ENCODE peak calls at places on chromosome 18, in seven cellular contexts. One of them, this sample, is unnamed.
A peak's percentile ranks its signal among the peaks of the same experiment; 100 is the strongest.

GRCh38 chr18:2976733-2977132 is 36.2 kb downstream of the LPIN2 start:
- DNase-seq in left ventricle myocardium inferior: no peak
- DNase-seq in sigmoid colon: no peak
- DNase-seq in adrenal gland: no peak
- DNase-seq in mucosa of descending colon: no peak
- DNase-seq in kidney epithelial cell: no peak
- DNase-seq in foreskin fibroblast: no peak
- DNase-seq in this sample: no peak

GRCh38 chr18:70376914-70377258 is 88.0 kb downstream of the SOCS6 start:
- DNase-seq in foreskin fibroblast: no peak
- DNase-seq in kidney epithelial cell: no peak
- DNase-seq in sigmoid colon: no peak
- DNase-seq in left ventricle myocardium inferior: no peak
- DNase-seq in mucosa of descending colon: peak; percentile 71
- DNase-seq in adrenal gland: no peak
- DNase-seq in this sample: peak; percentile 88

GRCh38 chr18:45852631-45853030 is 27.2 kb downstream of the SIGLEC15 start:
- DNase-seq in adrenal gland: no peak
- DNase-seq in left ventricle myocardium inferior: no peak
- DNase-seq in foreskin fibroblast: no peak
- DNase-seq in kidney epithelial cell: no peak
- DNase-seq in sigmoid colon: no peak
- DNase-seq in mucosa of descending colon: no peak
- DNase-seq in this sample: no peak

GRCh38 chr18:29160123-29160522 is 983.2 kb upstream of the CDH2 start:
- DNase-seq in sigmoid colon: no peak
- DNase-seq in left ventricle myocardium inferior: no peak
- DNase-seq in foreskin fibroblast: no peak
- DNase-seq in adrenal gland: no peak
- DNase-seq in kidney epithelial cell: no peak
- DNase-seq in mucosa of descending colon: no peak
- DNase-seq in this sample: no peak

GRCh38 chr18:61475931-61476330 is 142.7 kb downstream of the CDH20 start:
- DNase-seq in mucosa of descending colon: no peak
- DNase-seq in adrenal gland: no peak
- DNase-seq in kidney epithelial cell: no peak
- DNase-seq in left ventricle myocardium inferior: no peak
- DNase-seq in sigmoid colon: no peak
- DNase-seq in foreskin fibroblast: no peak
- DNase-seq in this sample: no peak

GRCh38 chr18:79413901-79414300 is 18.2 kb downstream of the NFATC1 start:
- DNase-seq in kidney epithelial cell: no peak
- DNase-seq in foreskin fibroblast: no peak
- DNase-seq in adrenal gland: no peak
- DNase-seq in mucosa of descending colon: no peak
- DNase-seq in sigmoid colon: no peak
- DNase-seq in left ventricle myocardium inferior: peak; percentile 12
- DNase-seq in this sample: no peak

GRCh38 chr18:62329676-62330454 is 4.8 kb downstream of the TNFRSF11A start:
- DNase-seq in left ventricle myocardium inferior: peak; percentile 59
- DNase-seq in mucosa of descending colon: peak; percentile 65
- DNase-seq in adrenal gland: peak; percentile 32
- DNase-seq in kidney epithelial cell: peak; percentile 50
- DNase-seq in sigmoid colon: no peak
- DNase-seq in foreskin fibroblast: peak; percentile 62
- DNase-seq in this sample: no peak

GRCh38 chr18:62066121-62066818 is 120.6 kb downstream of the PIGN start:
- DNase-seq in kidney epithelial cell: no peak
- DNase-seq in mucosa of descending colon: no peak
- DNase-seq in left ventricle myocardium inferior: no peak
- DNase-seq in adrenal gland: no peak
- DNase-seq in sigmoid colon: no peak
- DNase-seq in foreskin fibroblast: no peak
- DNase-seq in this sample: no peak

GRCh38 chr18:43664487-43665008 is 387.3 kb upstream of the SYT4 start:
- DNase-seq in adrenal gland: no peak
- DNase-seq in kidney epithelial cell: no peak
- DNase-seq in foreskin fibroblast: no peak
- DNase-seq in sigmoid colon: no peak
- DNase-seq in mucosa of descending colon: no peak
- DNase-seq in left ventricle myocardium inferior: no peak
- DNase-seq in this sample: no peak

GRCh38 chr18:23587220-23587642 is 925 bp upstream of the NPC1 start:
- DNase-seq in adrenal gland: no peak
- DNase-seq in left ventricle myocardium inferior: no peak
- DNase-seq in sigmoid colon: no peak
- DNase-seq in foreskin fibroblast: no peak
- DNase-seq in mucosa of descending colon: peak; percentile 15
- DNase-seq in kidney epithelial cell: no peak
- DNase-seq in this sample: no peak
- H3K4me3 ChIP-seq in adrenal gland: no peak overlapping the region
- H3K4me3 ChIP-seq in left ventricle myocardium inferior: peak overlapping the region; percentile 81
- H3K4me3 ChIP-seq in sigmoid colon: peak overlapping the region; percentile 78
- H3K4me3 ChIP-seq in foreskin fibroblast: peak overlapping the region; percentile 46
- H3K4me3 ChIP-seq in mucosa of descending colon: no peak overlapping the region
- H3K4me3 ChIP-seq in kidney epithelial cell: no peak overlapping the region
- H3K4me3 ChIP-seq in this sample: no peak overlapping the region

GRCh38 chr18:12274793-12275192 is 20.6 kb downstream of the CIDEA start:
- DNase-seq in kidney epithelial cell: no peak
- DNase-seq in sigmoid colon: no peak
- DNase-seq in adrenal gland: no peak
- DNase-seq in left ventricle myocardium inferior: no peak
- DNase-seq in mucosa of descending colon: no peak
- DNase-seq in foreskin fibroblast: no peak
- DNase-seq in this sample: no peak

GRCh38 chr18:12276736-12277554 is 22.8 kb downstream of the CIDEA start:
- DNase-seq in left ventricle myocardium inferior: no peak
- DNase-seq in kidney epithelial cell: no peak
- DNase-seq in sigmoid colon: peak; percentile 76
- DNase-seq in adrenal gland: no peak
- DNase-seq in foreskin fibroblast: no peak
- DNase-seq in mucosa of descending colon: no peak
- DNase-seq in this sample: no peak

DNA sequence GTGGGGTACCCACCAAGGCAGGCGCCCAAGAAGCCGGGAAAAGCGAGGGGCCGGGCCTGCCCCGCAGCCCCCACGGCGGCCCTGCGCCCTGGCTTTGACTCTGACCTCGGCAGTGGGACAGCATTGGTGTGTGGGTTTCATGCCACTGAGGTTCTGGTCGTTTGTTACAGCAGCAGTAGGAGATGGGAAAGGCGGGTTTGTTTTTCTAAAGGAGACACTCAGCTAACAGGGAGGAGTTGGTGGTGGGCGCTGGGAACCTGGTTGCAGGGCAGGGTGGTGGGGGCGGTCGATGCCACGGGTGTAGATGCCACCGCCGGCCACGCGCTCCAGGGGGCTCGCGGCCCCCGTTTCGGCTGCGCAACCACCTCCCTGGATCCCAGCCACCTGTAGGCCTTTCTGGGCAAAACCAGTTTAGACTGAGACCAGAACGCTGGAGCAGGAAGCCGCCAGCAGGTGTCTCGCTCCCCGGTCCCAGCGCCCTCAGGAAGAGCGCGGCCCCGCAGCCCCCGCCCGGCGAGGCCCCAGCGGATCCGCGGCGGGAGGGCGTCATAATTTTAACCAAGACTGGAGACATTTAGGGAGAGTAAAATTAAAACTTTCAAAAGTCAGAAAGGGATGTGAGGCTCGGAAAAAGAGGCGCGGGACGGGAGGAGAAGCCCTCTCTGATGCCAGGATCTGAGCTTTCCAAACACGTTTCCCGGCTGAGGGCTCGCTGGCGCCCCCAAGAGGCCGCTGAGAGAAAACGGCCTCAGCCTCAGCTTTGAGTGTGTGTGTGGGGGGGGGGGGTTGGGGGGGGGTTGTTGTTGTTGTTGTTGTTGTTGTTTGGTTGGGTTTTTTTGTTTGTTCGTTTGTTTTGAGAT is 17.4 kb downstream of the CIDEA start:
- DNase-seq in kidney epithelial cell: no peak
- DNase-seq in left ventricle myocardium inferior: peak; percentile 70
- DNase-seq in sigmoid colon: peak; percentile 91
- DNase-seq in mucosa of descending colon: peak; percentile 79
- DNase-seq in adrenal gland: peak; percentile 59
- DNase-seq in foreskin fibroblast: peak; percentile 68
- DNase-seq in this sample: no peak
- TF ChIP-seq CTCF in kidney epithelial cell: peak; percentile 71
- TF ChIP-seq CTCF in left ventricle myocardium inferior: peak; percentile 72
- TF ChIP-seq CTCF in sigmoid colon: peak; percentile 90
- TF ChIP-seq CTCF in mucosa of descending colon: peak; percentile 47
- TF ChIP-seq CTCF in adrenal gland: peak; percentile 64
- TF ChIP-seq CTCF in foreskin fibroblast: peak; percentile 66
- TF ChIP-seq CTCF in this sample: peak; percentile 77

DNA sequence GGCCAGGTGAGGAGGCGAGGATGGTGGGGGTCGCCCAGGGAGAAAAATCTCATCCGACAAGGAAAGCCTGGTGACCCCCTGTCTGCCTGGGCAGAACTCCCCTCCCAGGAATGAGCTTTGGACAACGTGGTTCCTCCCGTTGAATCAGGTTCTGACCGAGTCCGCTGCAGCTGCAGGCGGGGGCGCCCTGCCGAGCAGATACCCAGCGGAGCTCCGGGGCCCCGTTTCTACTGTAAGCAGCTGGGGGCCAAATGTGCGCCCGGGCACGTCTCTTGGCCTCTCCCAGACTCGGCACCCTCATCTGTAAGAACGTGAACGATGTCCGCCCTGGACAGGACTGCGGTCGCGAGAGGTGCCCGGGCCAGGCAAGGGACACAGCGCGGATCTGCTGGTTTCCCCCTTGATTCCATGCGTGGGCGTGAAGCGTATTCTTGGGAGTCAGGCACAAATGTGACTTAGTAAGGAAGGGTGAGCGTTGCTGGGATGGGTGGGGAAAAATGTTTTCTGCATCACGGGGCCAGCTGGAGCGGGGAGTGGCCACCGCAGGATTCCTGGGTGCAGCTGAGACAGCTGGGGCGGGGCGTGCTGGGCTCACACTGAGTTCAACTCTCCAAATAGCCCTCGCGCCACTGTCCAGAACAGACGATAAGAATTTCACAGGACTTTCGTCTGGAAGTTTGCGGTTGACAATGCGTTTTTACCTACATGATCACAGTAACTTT is 20.2 kb upstream of the TUBB6 start:
- DNase-seq in left ventricle myocardium inferior: peak; percentile 82
- DNase-seq in mucosa of descending colon: peak; percentile 76
- DNase-seq in adrenal gland: peak; percentile 59
- DNase-seq in foreskin fibroblast: peak; percentile 93
- DNase-seq in kidney epithelial cell: peak; percentile 86
- DNase-seq in sigmoid colon: peak; percentile 93
- DNase-seq in this sample: no peak
- H3K4me3 ChIP-seq in left ventricle myocardium inferior: peak overlapping the region; percentile 65
- H3K4me3 ChIP-seq in mucosa of descending colon: no peak overlapping the region
- H3K4me3 ChIP-seq in adrenal gland: no peak overlapping the region
- H3K4me3 ChIP-seq in foreskin fibroblast: peak overlapping the region; percentile 61
- H3K4me3 ChIP-seq in kidney epithelial cell: peak overlapping the region; percentile 41
- H3K4me3 ChIP-seq in sigmoid colon: peak overlapping the region; percentile 58
- H3K4me3 ChIP-seq in this sample: peak overlapping the region; percentile 62

GRCh38 chr18:21593540-21594257 is 6.8 kb downstream of the ESCO1 start:
- DNase-seq in sigmoid colon: no peak
- DNase-seq in left ventricle myocardium inferior: no peak
- DNase-seq in foreskin fibroblast: no peak
- DNase-seq in kidney epithelial cell: no peak
- DNase-seq in adrenal gland: no peak
- DNase-seq in mucosa of descending colon: no peak
- DNase-seq in this sample: no peak
- TF ChIP-seq CTCF in sigmoid colon: no peak
- TF ChIP-seq CTCF in left ventricle myocardium inferior: no peak
- TF ChIP-seq CTCF in foreskin fibroblast: no peak
- TF ChIP-seq CTCF in kidney epithelial cell: no peak
- TF ChIP-seq CTCF in adrenal gland: no peak
- TF ChIP-seq CTCF in mucosa of descending colon: no peak
- TF ChIP-seq CTCF in this sample: no peak

GRCh38 chr18:11751305-11752115 is 62.4 kb downstream of the GNAL start:
- DNase-seq in foreskin fibroblast: no peak
- DNase-seq in mucosa of descending colon: no peak
- DNase-seq in adrenal gland: no peak
- DNase-seq in kidney epithelial cell: no peak
- DNase-seq in left ventricle myocardium inferior: no peak
- DNase-seq in sigmoid colon: no peak
- DNase-seq in this sample: no peak
- H3K4me3 ChIP-seq in foreskin fibroblast: no peak overlapping the region
- H3K4me3 ChIP-seq in mucosa of descending colon: no peak overlapping the region
- H3K4me3 ChIP-seq in adrenal gland: no peak overlapping the region
- H3K4me3 ChIP-seq in kidney epithelial cell: peak overlapping the region; percentile 2
- H3K4me3 ChIP-seq in left ventricle myocardium inferior: peak overlapping the region; percentile 54
- H3K4me3 ChIP-seq in sigmoid colon: peak overlapping the region; percentile 47
- H3K4me3 ChIP-seq in this sample: no peak overlapping the region

GRCh38 chr18:25675123-25675850 is 323.3 kb upstream of the ZNF521 start:
- DNase-seq in adrenal gland: no peak
- DNase-seq in kidney epithelial cell: no peak
- DNase-seq in sigmoid colon: no peak
- DNase-seq in left ventricle myocardium inferior: no peak
- DNase-seq in mucosa of descending colon: no peak
- DNase-seq in foreskin fibroblast: no peak
- DNase-seq in this sample: no peak

GRCh38 chr18:25672490-25672889 is 320.5 kb upstream of the ZNF521 start:
- DNase-seq in mucosa of descending colon: no peak
- DNase-seq in adrenal gland: no peak
- DNase-seq in foreskin fibroblast: no peak
- DNase-seq in sigmoid colon: no peak
- DNase-seq in left ventricle myocardium inferior: no peak
- DNase-seq in kidney epithelial cell: no peak
- DNase-seq in this sample: no peak

GRCh38 chr18:25674183-25674582 is 322.2 kb upstream of the ZNF521 start:
- DNase-seq in sigmoid colon: no peak
- DNase-seq in adrenal gland: no peak
- DNase-seq in mucosa of descending colon: no peak
- DNase-seq in left ventricle myocardium inferior: no peak
- DNase-seq in foreskin fibroblast: no peak
- DNase-seq in kidney epithelial cell: no peak
- DNase-seq in this sample: no peak

GRCh38 chr18:25669741-25670140 is 317.8 kb upstream of the ZNF521 start:
- DNase-seq in foreskin fibroblast: no peak
- DNase-seq in left ventricle myocardium inferior: no peak
- DNase-seq in sigmoid colon: no peak
- DNase-seq in mucosa of descending colon: peak; percentile 23
- DNase-seq in kidney epithelial cell: no peak
- DNase-seq in adrenal gland: no peak
- DNase-seq in this sample: no peak
- TF ChIP-seq CTCF in foreskin fibroblast: peak; percentile 20
- TF ChIP-seq CTCF in left ventricle myocardium inferior: peak; percentile 34
- TF ChIP-seq CTCF in sigmoid colon: no peak
- TF ChIP-seq CTCF in mucosa of descending colon: no peak
- TF ChIP-seq CTCF in kidney epithelial cell: no peak
- TF ChIP-seq CTCF in adrenal gland: peak; percentile 41
- TF ChIP-seq CTCF in this sample: peak; percentile 50